ENCODE peak calls at places on chromosomes 11 and 22, in nine cellular contexts. W, Z, H, E, C, T, X, V and D are unnamed samples.

GRCh38 chr11:122038543-122038942 is 77.5 kb downstream of the BLID start:
- DNase-seq in X (no peak), V (no peak), E (no peak), Z (no peak), W (no peak), H (no peak), C (peak; percentile 85), T (peak; percentile 58), D (no peak)

GRCh38 chr11:47352556-47352955 is at the start of gene MYBPC3:
- DNase-seq in W (no peak), E (no peak), Z (no peak), C (no peak), X (no peak), T (no peak), V (no peak), H (no peak), D (no peak)

GRCh38 chr11:71774603-71775222 is 58.3 kb upstream of the DEFB108B start:
- DNase-seq in T (no peak), H (no peak), Z (no peak), V (no peak), C (no peak), W (no peak), X (no peak), E (no peak), D (no peak)

GRCh38 chr11:128180446-128181089 is 406.8 kb downstream of the ETS1 start:
- DNase-seq in W (no peak), E (no peak), X (no peak), C (peak; percentile 71), H (peak; percentile 27), Z (no peak), V (no peak), T (peak; percentile 41), D (no peak)

GRCh38 chr11:7582338-7582985 is 68.7 kb downstream of the PPFIBP2 start:
- DNase-seq in H (no peak), T (no peak), C (no peak), E (no peak), X (no peak), Z (no peak), V (no peak), W (no peak), D (no peak)

GRCh38 chr11:27711725-27712124 is 11.5 kb upstream of the BDNF start:
- DNase-seq in X (no peak), V (no peak), C (no peak), Z (no peak), W (no peak), T (no peak), H (no peak), E (no peak), D (no peak)

GRCh38 chr11:353315-353857 is 15.9 kb upstream of the B4GALNT4 start:
- DNase-seq in X (peak; percentile 17), H (no peak), C (peak; percentile 86), V (no peak), Z (no peak), E (no peak), T (no peak), W (no peak), D (no peak)

GRCh38 chr11:75167617-75168016 is 16.7 kb downstream of the SLCO2B1 start:
- DNase-seq in T (no peak), Z (no peak), H (no peak), E (no peak), X (no peak), V (no peak), W (no peak), C (no peak), D (no peak)

GRCh38 chr22:29259253-29259899 is 8.4 kb downstream of the RHBDD3 start:
- DNase-seq in V (no peak), Z (no peak), W (no peak), X (no peak), C (no peak), E (no peak), T (no peak), H (no peak), D (no peak)

GRCh38 chr22:21700822-21701221 is 34.8 kb downstream of the YPEL1 start:
- DNase-seq in W (no peak), C (no peak), V (no peak), T (no peak), E (no peak), H (no peak), X (no peak), Z (no peak), D (no peak)

GRCh38 chr22:42585096-42585495 is 29.6 kb downstream of the POLDIP3 start:
- DNase-seq in W (no peak), T (no peak), X (no peak), V (no peak), E (no peak), Z (no peak), C (no peak), H (no peak), D (no peak)

GRCh38 chr22:31223786-31224191 is 11.7 kb downstream of the LIMK2 start:
- DNase-seq in W (no peak), H (no peak), C (no peak), Z (no peak), X (no peak), V (no peak), E (no peak), T (no peak), D (no peak)

GRCh38 chr11:67627788-67628624 is 1.7 kb downstream of the NUDT8 start:
- DNase-seq in H (no peak), V (no peak), X (no peak), Z (no peak), C (no peak), E (no peak), T (no peak), W (no peak), D (no peak)

GRCh38 chr22:19448076-19448607 is 631 bp upstream of the C22orf39 start:
- DNase-seq in X (peak; percentile 52), C (peak; percentile 59), T (peak; percentile 48), V (no peak), E (peak; percentile 76), W (peak; percentile 61), Z (no peak), H (peak; percentile 76), D (peak; percentile 90)

GRCh38 chr11:134574947-134575346 is 162.9 kb upstream of the B3GAT1 start:
- DNase-seq in E (no peak), T (no peak), Z (no peak), H (no peak), W (no peak), C (no peak), X (no peak), V (no peak), D (no peak)

GRCh38 chr11:3222941-3223905 is 4.6 kb upstream of the MRGPRG start:
- DNase-seq in X (peak; percentile 43), Z (peak; percentile 6), C (no peak), V (no peak), H (no peak), T (no peak), W (no peak), E (no peak), D (no peak)

GRCh38 chr11:73223998-73224730 is 6.1 kb downstream of the P2RY2 start:
- DNase-seq in T (no peak), H (no peak), C (no peak), Z (no peak), E (no peak), X (no peak), W (peak; percentile 0), V (no peak), D (no peak)